ENCODE peak calls at places on chromosomes 5 and 9, in seven cellular contexts. C is LHCN-M2; E is natural killer cell; R is NCI-H524; T is activated naive CD4-positive, alpha-beta T cell treated with anti-CD3 and anti-CD28 coated beads, Interleukin-2, amount 10 ng/mL, durations not matched to agents 7 days and 5 days; A is GM04503; Q is Daoy. B is an unnamed sample.

GRCh38 chr5:28729067-28729466 is 1690.7 kb upstream of the CDH9 start:
- DNase-seq in A (no peak), T (no peak), Q (no peak), C (no peak), E (no peak), R (peak), B (no peak)

GRCh38 chr9:30198463-30199309 is 2185.8 kb upstream of the ACO1 start:
- DNase-seq in A (no peak), E (no peak), Q (no peak), R (no peak), C (no peak), T (no peak), B (peak)

GRCh38 chr9:77455312-77455927 is 192.7 kb downstream of the GNA14 start:
- DNase-seq in R (peak), A (no peak), Q (peak), C (peak), T (peak), E (no peak), B (no peak)

GRCh38 chr5:83731638-83732037 is 11.0 kb upstream of the HAPLN1 start:
- DNase-seq in C (no peak), Q (no peak), T (no peak), E (no peak), R (no peak), A (no peak), B (no peak)

GRCh38 chr5:137954131-137954879 is 65.0 kb downstream of the PKD2L2 start:
- DNase-seq in E (no peak), T (no peak), A (peak), Q (peak), C (peak), R (no peak), B (no peak)

GRCh38 chr5:58317808-58318207 is 142.1 kb downstream of the PLK2 start:
- DNase-seq in A (no peak), R (no peak), C (no peak), T (no peak), Q (no peak), E (no peak), B (no peak)

GRCh38 chr5:9820696-9821449 is 190.7 kb upstream of the TAS2R1 start:
- DNase-seq in E (no peak), R (no peak), Q (no peak), T (no peak), C (no peak), A (peak), B (no peak)

GRCh38 chr5:96243203-96243602 is 189.8 kb downstream of the PCSK1 start:
- DNase-seq in E (no peak), Q (no peak), T (no peak), A (no peak), C (no peak), R (no peak), B (no peak)

GRCh38 chr5:52015760-52016159 is 632.5 kb downstream of the ISL1 start:
- DNase-seq in T (no peak), R (no peak), E (no peak), Q (no peak), C (no peak), A (no peak), B (no peak)

GRCh38 chr5:14218011-14218410 is 74.9 kb downstream of the TRIO start:
- DNase-seq in A (no peak), R (no peak), E (no peak), C (no peak), T (no peak), Q (no peak), B (no peak)

GRCh38 chr5:150068472-150068871 is 17.9 kb downstream of the CSF1R start:
- DNase-seq in A (no peak), T (peak), Q (peak), C (no peak), E (no peak), R (no peak), B (no peak)

GRCh38 chr9:116271991-116272390 is 118.4 kb downstream of the PAPPA start:
- DNase-seq in E (no peak), A (no peak), T (no peak), Q (peak), R (no peak), C (no peak), B (no peak)

GRCh38 chr9:23545728-23546127 is 280.3 kb downstream of the ELAVL2 start:
- DNase-seq in A (no peak), T (no peak), R (no peak), Q (no peak), E (no peak), C (no peak), B (no peak)

GRCh38 chr5:76081811-76082783 is 1.1 kb upstream of the SV2C start:
- DNase-seq in A (no peak), E (no peak), Q (peak), T (no peak), R (peak), C (no peak), B (peak)

GRCh38 chr9:123349691-123350480 is 6.1 kb upstream of the CRB2 start:
- DNase-seq in R (peak), A (no peak), C (peak), Q (peak), T (peak), E (peak), B (no peak)

GRCh38 chr5:1633605-1634336 is 110.0 kb upstream of the LPCAT1 start:
- DNase-seq in Q (peak), C (peak), A (peak), R (peak), T (peak), E (peak), B (peak)

GRCh38 chr9:111178361-111179043 is 140.2 kb upstream of the LPAR1 start:
- DNase-seq in R (peak), C (peak), Q (peak), T (no peak), E (no peak), A (peak), B (no peak)

GRCh38 chr5:6818594-6819512 is 105.6 kb downstream of the TENT4A start:
- DNase-seq in R (peak), Q (peak), C (no peak), T (no peak), A (no peak), E (no peak), B (no peak)

GRCh38 chr5:40660751-40661150 is 19.0 kb upstream of the PTGER4 start:
- DNase-seq in T (no peak), E (no peak), A (no peak), C (no peak), R (no peak), Q (no peak), B (no peak)

GRCh38 chr5:55816342-55816741 is 34.8 kb upstream of the IL31RA start:
- DNase-seq in Q (peak), C (peak), E (no peak), A (peak), T (no peak), R (no peak), B (no peak)